ENCODE peak calls at places on chromosomes 1 and 21, in four cellular contexts. G, P, I and S are unnamed samples.

GRCh38 chr1:223344491-223344890 is 19.5 kb downstream of the SUSD4 start:
- DNase-seq in G (no peak), P (peak), I (no peak), S (no peak)

GRCh38 chr21:44706706-44707615 is 4.4 kb downstream of the TSPEAR start:
- DNase-seq in G (no peak), P (no peak), I (no peak), S (no peak)

GRCh38 chr1:110060034-110060661 is 10.3 kb downstream of the ALX3 start:
- DNase-seq in G (peak), P (peak), I (no peak), S (peak)

GRCh38 chr1:203424861-203425667 is 50.5 kb upstream of the PRELP start:
- DNase-seq in G (no peak), P (no peak), I (no peak), S (no peak)

GRCh38 chr1:162113419-162113818 is 43.9 kb downstream of the NOS1AP start:
- DNase-seq in G (no peak), P (no peak), I (no peak), S (no peak)

GRCh38 chr21:46096997-46097825 is 701 bp upstream of the COL6A2 start:
- DNase-seq in G (no peak), P (no peak), I (no peak), S (no peak)

GRCh38 chr1:198030682-198031081 is 113.5 kb downstream of the LHX9 start:
- DNase-seq in G (no peak), P (no peak), I (no peak), S (no peak)

GRCh38 chr1:113396585-113396984 is 6.3 kb downstream of the MAGI3 start:
- DNase-seq in G (no peak), P (no peak), I (no peak), S (no peak)

GRCh38 chr1:227776277-227776676 is 39.2 kb upstream of the PRSS38 start:
- DNase-seq in G (no peak), P (no peak), I (no peak), S (no peak)

GRCh38 chr1:33032126-33032869 is 4.4 kb downstream of the AK2 start:
- DNase-seq in G (no peak), P (no peak), I (no peak), S (no peak)

GRCh38 chr1:69494171-69494570 is 73.6 kb upstream of the LRRC7 start:
- DNase-seq in G (no peak), P (no peak), I (no peak), S (no peak)

GRCh38 chr1:36458910-36459309 is 5.3 kb downstream of the MRPS15 start:
- DNase-seq in G (no peak), P (no peak), I (no peak), S (no peak)

GRCh38 chr1:219699870-219700269 is 87.0 kb upstream of the ZC3H11B start:
- DNase-seq in G (no peak), P (peak), I (no peak), S (no peak)

DNA sequence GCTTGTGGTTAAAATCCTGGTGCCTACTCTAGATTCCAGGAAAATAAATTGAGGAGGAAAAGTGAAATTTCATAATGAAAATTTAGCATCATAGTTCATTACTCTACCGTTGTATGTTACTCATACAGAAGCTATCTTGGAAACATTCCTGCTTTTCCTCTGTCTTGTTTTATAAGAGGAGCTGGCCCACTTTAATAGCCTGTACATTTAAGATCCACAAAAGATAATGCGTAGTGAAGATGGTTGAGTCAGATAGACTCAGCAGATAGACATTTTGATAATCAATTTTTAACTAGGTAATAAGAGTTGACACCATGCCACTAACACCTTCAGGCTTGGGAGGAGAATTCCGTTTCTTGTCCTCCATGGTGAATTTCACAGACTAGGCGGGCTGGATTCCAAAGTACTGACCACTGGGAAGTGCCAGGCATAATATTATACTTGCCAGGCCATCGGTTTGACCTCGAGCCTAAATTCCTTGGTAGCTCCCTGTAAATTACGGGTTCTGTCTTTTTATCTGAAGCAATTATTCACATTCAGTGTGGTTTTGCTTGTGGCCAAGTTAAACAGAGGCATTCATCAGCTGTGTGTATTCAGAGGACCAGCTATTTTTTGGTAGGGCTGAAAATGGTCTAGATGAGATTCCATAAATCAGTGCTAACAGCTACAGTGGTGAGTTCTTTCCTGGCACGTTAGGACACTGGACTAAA is 111.9 kb upstream of the KAZN start:
- DNase-seq in G (no peak), P (no peak), I (no peak), S (no peak)
- TF ChIP-seq FOXK2 in G (no peak), P (no peak), I (no peak), S (no peak)

DNA sequence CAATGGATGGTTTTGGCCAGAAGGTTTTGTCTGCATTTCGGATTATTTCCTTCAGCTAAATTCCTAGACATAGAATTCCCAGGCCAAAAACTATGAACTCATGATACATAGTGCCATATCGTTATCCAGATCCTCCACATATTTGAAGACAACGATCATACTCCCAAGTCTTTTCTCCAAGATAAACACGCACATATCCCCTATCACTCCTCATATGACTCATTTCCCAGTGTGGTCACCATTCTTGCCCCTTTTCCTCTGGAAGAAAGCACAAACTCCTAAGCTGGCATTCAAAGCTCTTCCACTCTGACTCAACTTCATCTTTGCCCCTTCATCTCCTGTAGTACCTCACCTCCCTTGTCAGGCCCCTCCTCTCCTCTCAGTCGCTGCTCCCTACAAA is 277.6 kb downstream of the PLPP3 start:
- DNase-seq in G (no peak), P (no peak), I (no peak), S (no peak)
- TF ChIP-seq FOXK2 in G (no peak), P (no peak), I (no peak), S (no peak)

DNA sequence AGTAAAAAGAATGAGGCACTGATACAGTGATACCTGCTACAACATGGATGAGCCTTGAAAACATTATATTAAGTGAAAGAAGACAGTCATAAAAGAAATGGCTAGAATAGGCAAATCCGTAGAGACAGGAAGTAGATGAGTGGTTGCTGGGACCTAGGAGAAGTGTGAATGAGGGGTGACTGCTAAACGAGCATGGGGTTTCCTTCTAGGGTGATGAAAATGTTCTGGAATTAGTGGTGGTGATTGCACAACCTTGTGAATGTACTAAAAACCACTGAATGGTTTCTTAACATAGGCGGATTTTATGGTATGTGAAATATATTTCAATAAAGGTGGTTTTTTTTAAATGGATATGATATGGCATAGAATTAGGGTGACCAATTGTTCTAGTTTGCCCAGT is 12.6 kb upstream of the SERINC2 start:
- DNase-seq in G (no peak), P (no peak), I (no peak), S (no peak)
- TF ChIP-seq FOXK2 in G (no peak), P (no peak), I (no peak), S (no peak)

GRCh38 chr1:156126701-156127534 is 12.4 kb downstream of the LMNA start:
- DNase-seq in G (no peak), P (peak), I (peak), S (no peak)

GRCh38 chr1:156123356-156124196 is 9.1 kb downstream of the LMNA start:
- DNase-seq in G (peak), P (peak), I (peak), S (peak)

GRCh38 chr1:156126043-156126700 is 11.7 kb downstream of the LMNA start:
- DNase-seq in G (peak), P (peak), I (no peak), S (no peak)

GRCh38 chr1:156122519-156123355 is 8.2 kb downstream of the LMNA start:
- DNase-seq in G (peak), P (peak), I (no peak), S (no peak)

GRCh38 chr1:156124557-156125483 is 10.3 kb downstream of the LMNA start:
- DNase-seq in G (no peak), P (peak), I (peak), S (no peak)
- TF ChIP-seq FOXK2 in G (no peak), P (no peak), I (no peak), S (no peak)